ENCODE peak calls at places on chromosomes 16 and 17, in seven cellular contexts. Z is H1, F is suprapubic skin, V is HCT116, E is body of pancreas, K is uterus, T is Peyer's patch. Q is an unnamed sample.
A peak's percentile ranks its signal among the peaks of the same experiment; 100 is the strongest.

GRCh38 chr17:72587773-72588511 is 467.1 kb downstream of the SOX9 start:
- DNase-seq in Z (no peak), F (no peak), V (no peak), E (no peak), K (no peak), T (peak; percentile 56), Q (peak; percentile 49)

GRCh38 chr17:69870091-69870530 is 204.9 kb upstream of the KCNJ16 start:
- DNase-seq in Z (peak; percentile 50), F (no peak), V (no peak), E (no peak), K (no peak), T (no peak), Q (no peak)

GRCh38 chr16:49495151-49495566 is 121.6 kb downstream of the C16orf78 start:
- DNase-seq in Z (no peak), F (peak; percentile 48), V (no peak), E (no peak), K (peak; percentile 4), T (peak; percentile 13), Q (no peak)

GRCh38 chr16:64397042-64397441 is 724.8 kb downstream of the CDH11 start:
- DNase-seq in Z (no peak), F (no peak), V (no peak), E (no peak), K (no peak), T (no peak), Q (no peak)

GRCh38 chr17:77253611-77254051 is 112.9 kb downstream of the SEC14L1 start:
- DNase-seq in Z (no peak), F (no peak), V (no peak), E (no peak), K (no peak), T (no peak), Q (no peak)

GRCh38 chr17:79154951-79155557 is 80.4 kb downstream of the ENGASE start:
- DNase-seq in Z (no peak), F (no peak), V (no peak), E (no peak), K (no peak), T (no peak), Q (no peak)

GRCh38 chr17:57523926-57524634 is 221.0 kb downstream of the CCDC182 start:
- DNase-seq in Z (no peak), F (no peak), V (peak; percentile 54), E (peak; percentile 52), K (no peak), T (no peak), Q (no peak)

GRCh38 chr17:55168970-55169687 is 95.6 kb upstream of the HLF start:
- DNase-seq in Z (no peak), F (no peak), V (no peak), E (no peak), K (no peak), T (no peak), Q (no peak)

GRCh38 chr17:32783602-32784001 is 93.3 kb downstream of the MYO1D start:
- DNase-seq in Z (no peak), F (no peak), V (peak; percentile 39), E (no peak), K (no peak), T (no peak), Q (no peak)

GRCh38 chr17:64778367-64779290 is 116.5 kb upstream of the SMURF2 start:
- DNase-seq in Z (no peak), F (peak; percentile 79), V (no peak), E (peak; percentile 38), K (peak; percentile 23), T (peak; percentile 64), Q (peak; percentile 59)

GRCh38 chr17:4479982-4480751 is 18.5 kb upstream of the SPNS2 start:
- DNase-seq in Z (no peak), F (no peak), V (no peak), E (peak; percentile 40), K (no peak), T (peak; percentile 62), Q (no peak)

GRCh38 chr16:20849587-20850390 is 43.5 kb downstream of the REXO5 start:
- DNase-seq in Z (no peak), F (peak; percentile 86), V (peak; percentile 40), E (peak; percentile 75), K (peak; percentile 78), T (peak; percentile 72), Q (peak; percentile 78)

GRCh38 chr16:81261049-81261648 is 22.7 kb downstream of the BCO1 start:
- DNase-seq in Z (no peak), F (no peak), V (peak; percentile 29), E (no peak), K (no peak), T (no peak), Q (no peak)

GRCh38 chr16:88792078-88792550 is 7.1 kb upstream of the PIEZO1 start:
- DNase-seq in Z (no peak), F (no peak), V (no peak), E (no peak), K (no peak), T (no peak), Q (no peak)

GRCh38 chr16:2209258-2210008 is 1.2 kb downstream of the BRICD5 start:
- DNase-seq in Z (no peak), F (no peak), V (no peak), E (no peak), K (no peak), T (no peak), Q (no peak)

GRCh38 chr16:23026777-23027362 is 122.4 kb downstream of the USP31 start:
- DNase-seq in Z (no peak), F (no peak), V (no peak), E (no peak), K (no peak), T (no peak), Q (no peak)

GRCh38 chr17:16423226-16423872 is 8.0 kb downstream of the TRPV2 start:
- DNase-seq in Z (no peak), F (no peak), V (no peak), E (no peak), K (no peak), T (no peak), Q (no peak)

GRCh38 chr17:32794533-32795246 is 82.2 kb downstream of the MYO1D start:
- DNase-seq in Z (no peak), F (no peak), V (no peak), E (peak; percentile 32), K (no peak), T (peak; percentile 66), Q (peak; percentile 68)

GRCh38 chr17:14904406-14904805 is 360.7 kb downstream of the PMP22 start:
- DNase-seq in Z (no peak), F (no peak), V (no peak), E (no peak), K (no peak), T (no peak), Q (no peak)

GRCh38 chr17:4304417-4305027 is 40.7 kb upstream of the ANKFY1 start:
- DNase-seq in Z (no peak), F (no peak), V (peak; percentile 18), E (peak; percentile 42), K (peak; percentile 24), T (no peak), Q (peak; percentile 46)

GRCh38 chr17:68033636-68034451 is 1.7 kb upstream of the KPNA2 start:
- DNase-seq in Z (peak; percentile 84), F (no peak), V (peak; percentile 65), E (no peak), K (no peak), T (no peak), Q (no peak)

GRCh38 chr17:68035131-68035522 is 408 bp upstream of the KPNA2 start:
- DNase-seq in Z (no peak), F (peak; percentile 94), V (no peak), E (peak; percentile 93), K (peak; percentile 89), T (peak; percentile 96), Q (peak; percentile 95)

GRCh38 chr17:68035523-68036303 is at the start of gene KPNA2:
- DNase-seq in Z (peak; percentile 94), F (peak; percentile 96), V (peak; percentile 99), E (peak; percentile 94), K (peak; percentile 92), T (peak; percentile 94), Q (peak; percentile 94)

GRCh38 chr17:68036304-68037147 is 991 bp downstream of the KPNA2 start:
- DNase-seq in Z (no peak), F (no peak), V (peak; percentile 36), E (no peak), K (no peak), T (no peak), Q (no peak)

DNA sequence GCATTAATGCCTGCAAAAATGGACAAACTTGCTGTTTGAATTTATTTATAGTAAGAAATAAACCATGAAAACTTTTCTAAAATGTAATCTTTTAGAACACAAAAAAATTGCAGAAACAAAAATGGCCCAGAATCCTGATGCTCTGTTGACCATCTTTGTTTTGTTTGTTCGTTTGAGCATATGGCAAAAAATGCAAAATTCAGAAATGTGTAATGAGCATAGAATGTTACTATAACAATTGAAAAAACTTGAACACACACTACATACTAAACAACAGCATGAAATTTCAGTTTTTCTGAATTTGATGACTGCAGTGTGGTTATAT is 1.1 kb upstream of the KPNA2 start:
- DNase-seq in Z (no peak), F (no peak), V (no peak), E (no peak), K (no peak), T (no peak), Q (no peak)
- H3K4me3 ChIP-seq in Z (no peak overlapping the region), F (no peak overlapping the region), V (peak overlapping the region; percentile 14), E (no peak overlapping the region), K (no peak overlapping the region), T (no peak overlapping the region), Q (peak overlapping the region; percentile 29)

DNA sequence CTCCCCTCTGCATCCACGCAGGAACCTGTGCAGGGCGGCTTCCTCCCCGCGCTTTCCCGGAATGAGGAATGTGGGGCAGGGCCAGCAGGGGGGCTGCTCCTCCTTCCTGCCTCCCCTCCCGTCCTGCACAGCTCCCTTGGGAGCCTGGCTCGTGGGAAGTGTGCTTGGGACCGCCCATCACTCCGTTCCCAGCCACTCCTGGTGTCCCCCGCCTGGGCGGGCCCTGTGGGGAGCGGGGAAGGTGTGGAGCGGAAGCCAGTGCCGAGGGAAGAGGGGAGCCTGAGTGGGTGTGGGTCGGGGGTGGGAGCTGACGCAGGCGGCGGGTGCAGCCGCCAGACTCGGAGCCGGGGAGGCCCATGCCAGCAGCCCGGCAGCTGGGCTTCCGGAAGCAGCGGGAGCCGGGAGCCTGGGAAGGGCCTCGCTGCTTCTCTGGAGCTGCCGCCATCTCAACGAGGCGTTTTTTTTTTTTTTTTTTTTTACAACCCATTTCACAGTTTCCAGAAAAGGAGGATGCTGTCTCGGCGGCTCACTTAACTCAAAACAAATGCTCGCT is 24.2 kb downstream of the BAHCC1 start:
- DNase-seq in Z (no peak), F (no peak), V (peak; percentile 71), E (peak; percentile 76), K (peak; percentile 94), T (peak; percentile 83), Q (peak; percentile 82)
- TF ChIP-seq POLR2A in Z (no peak), F (no peak), V (no peak), E (peak; percentile 73), K (peak; percentile 52), T (no peak), Q (peak; percentile 28)

GRCh38 chr17:1203967-1204291 is 24.1 kb upstream of the ABR start:
- DNase-seq in Z (no peak), F (no peak), V (no peak), E (no peak), K (no peak), T (no peak), Q (no peak)
- H3K4me3 ChIP-seq in Z (peak overlapping the region; percentile 70), F (peak overlapping the region; percentile 58), V (peak overlapping the region; percentile 61), E (no peak overlapping the region), K (peak overlapping the region; percentile 44), T (peak overlapping the region; percentile 58), Q (peak overlapping the region; percentile 50)

GRCh38 chr17:8158267-8159031 is 4.3 kb downstream of the VAMP2 start:
- DNase-seq in Z (no peak), F (peak; percentile 97), V (peak; percentile 82), E (peak; percentile 95), K (peak; percentile 91), T (peak; percentile 95), Q (peak; percentile 97)
- TF ChIP-seq POLR2A in Z (no peak), F (no peak), V (no peak), E (no peak), K (no peak), T (peak; percentile 28), Q (peak; percentile 35)

GRCh38 chr16:80027007-80027965 is 426.7 kb upstream of the MAF start:
- DNase-seq in Z (peak; percentile 78), F (peak; percentile 84), V (no peak), E (no peak), K (peak; percentile 22), T (peak; percentile 82), Q (peak; percentile 40)
- H3K4me3 ChIP-seq in Z (no peak overlapping the region), F (peak overlapping the region; percentile 8), V (no peak overlapping the region), E (no peak overlapping the region), K (no peak overlapping the region), T (peak overlapping the region; percentile 29), Q (no peak overlapping the region)

Q was measured in transverse colon.